ENCODE peak calls at places on chromosomes 1 and 21, in nine cellular contexts. W is GF-D8; D is NCI-H774; I is activated T-cell treated with anti-CD3 and anti-CD28 coated beads, Interleukin-2, amount 50 U/mL, for 4 hours; Z is NCI-H146; E is T-helper 22 cell; S is CD4-positive, alpha-beta T cell; C is GM18507; T is left cardiac atrium. R is an unnamed sample.

GRCh38 chr1:10610901-10611600 is 136.3 kb downstream of the PEX14 start:
- DNase-seq in D (no peak), W (no peak), S (no peak), C (no peak), Z (no peak), T (no peak), E (no peak), I (no peak), R (no peak)

GRCh38 chr21:31136891-31137290 is 98.6 kb upstream of the KRTAP19-8 start:
- DNase-seq in D (no peak), S (no peak), W (no peak), T (peak), C (no peak), Z (no peak), I (no peak), E (no peak), R (no peak)

GRCh38 chr1:230876660-230877059 is 8.3 kb upstream of the C1orf198 start:
- DNase-seq in D (no peak), S (no peak), Z (no peak), T (no peak), E (no peak), W (no peak), C (no peak), I (no peak), R (no peak)

GRCh38 chr1:242005866-242006565 is 7.1 kb upstream of the MAP1LC3C start:
- DNase-seq in T (no peak), C (no peak), W (no peak), I (no peak), D (no peak), S (no peak), Z (no peak), E (no peak), R (no peak)

GRCh38 chr1:115507256-115507589 is 134.5 kb upstream of the VANGL1 start:
- DNase-seq in C (no peak), S (no peak), D (no peak), W (no peak), Z (peak), E (no peak), I (no peak), T (no peak), R (peak)

GRCh38 chr1:47418681-47419272 is 2.7 kb downstream of the FOXE3 start:
- DNase-seq in I (no peak), Z (no peak), D (no peak), S (no peak), W (no peak), E (no peak), C (no peak), T (no peak), R (no peak)

GRCh38 chr1:168379110-168379860 is 98.6 kb downstream of the TBX19 start:
- DNase-seq in E (no peak), Z (no peak), I (no peak), C (no peak), D (no peak), S (no peak), W (no peak), T (no peak), R (no peak)

GRCh38 chr1:6614953-6615785 is 1.6 kb downstream of the PHF13 start:
- DNase-seq in W (no peak), E (no peak), C (no peak), T (no peak), I (no peak), D (no peak), Z (no peak), S (no peak), R (no peak)

GRCh38 chr1:193729429-193729828 is 543.0 kb upstream of the B3GALT2 start:
- DNase-seq in D (peak), S (no peak), Z (no peak), I (no peak), W (no peak), C (no peak), E (no peak), T (no peak), R (no peak)

GRCh38 chr1:117618450-117619122 is 12.7 kb downstream of the TENT5C start:
- DNase-seq in S (no peak), W (no peak), Z (no peak), T (no peak), I (no peak), E (no peak), C (no peak), D (no peak), R (no peak)

GRCh38 chr1:100719490-100719889 is at the start of gene VCAM1:
- DNase-seq in S (no peak), D (no peak), T (peak), C (no peak), Z (no peak), E (no peak), I (no peak), W (no peak), R (no peak)

GRCh38 chr1:199948587-199949280 is 78.8 kb upstream of the NR5A2 start:
- DNase-seq in C (no peak), I (no peak), D (no peak), T (no peak), S (no peak), W (no peak), Z (no peak), E (no peak), R (no peak)